ENCODE peak calls at places on chromosomes 6 and 20, in seven cellular contexts. W, D, J, A, V, E and C are unnamed samples.

GRCh38 chr6:50815436-50816114 is 3.1 kb upstream of the TFAP2B start:
- DNase-seq in W (peak; percentile 15), D (peak; percentile 30), J (peak; percentile 23), A (no peak), V (no peak), E (no peak), C (no peak)

GRCh38 chr20:19775353-19776201 is 17.5 kb downstream of the RIN2 start:
- DNase-seq in W (no peak), D (no peak), J (no peak), A (no peak), V (no peak), E (no peak), C (no peak)

GRCh38 chr6:21000391-21000801 is 466.1 kb downstream of the CDKAL1 start:
- DNase-seq in W (no peak), D (peak; percentile 24), J (peak; percentile 32), A (no peak), V (no peak), E (no peak), C (no peak)

GRCh38 chr6:80466981-80467380 is 360.5 kb downstream of the BCKDHB start:
- DNase-seq in W (peak; percentile 61), D (no peak), J (peak; percentile 23), A (no peak), V (no peak), E (no peak), C (no peak)

GRCh38 chr6:9938801-9939200 is 476.1 kb downstream of the TFAP2A start:
- DNase-seq in W (no peak), D (no peak), J (no peak), A (no peak), V (no peak), E (no peak), C (no peak)

GRCh38 chr20:38939686-38940085 is 13.5 kb downstream of the FAM83D start:
- DNase-seq in W (no peak), D (no peak), J (no peak), A (no peak), V (no peak), E (no peak), C (no peak)

GRCh38 chr20:46767127-46767761 is 57.8 kb downstream of the SLC2A10 start:
- DNase-seq in W (peak; percentile 53), D (peak; percentile 48), J (peak; percentile 33), A (no peak), V (no peak), E (no peak), C (no peak)

GRCh38 chr6:130520801-130521200 is 155.0 kb downstream of the TMEM200A start:
- DNase-seq in W (no peak), D (no peak), J (no peak), A (no peak), V (no peak), E (no peak), C (no peak)

GRCh38 chr20:41173161-41173721 is 35.9 kb downstream of the PLCG1 start:
- DNase-seq in W (peak; percentile 77), D (peak; percentile 88), J (peak; percentile 92), A (peak; percentile 87), V (peak; percentile 91), E (peak; percentile 86), C (peak; percentile 85)

GRCh38 chr6:43593938-43594337 is 18.0 kb downstream of the POLH start:
- DNase-seq in W (no peak), D (no peak), J (no peak), A (no peak), V (no peak), E (no peak), C (no peak)

GRCh38 chr6:142648526-142648925 is 296.4 kb downstream of the HIVEP2 start:
- DNase-seq in W (no peak), D (no peak), J (no peak), A (no peak), V (no peak), E (no peak), C (no peak)

GRCh38 chr20:36919715-36920333 is 31.7 kb downstream of the SAMHD1 start:
- DNase-seq in W (peak; percentile 75), D (peak; percentile 78), J (peak; percentile 77), A (no peak), V (no peak), E (no peak), C (no peak)

GRCh38 chr6:109998159-109998785 is 20.2 kb downstream of the GPR6 start:
- DNase-seq in W (peak; percentile 7), D (peak; percentile 17), J (peak; percentile 4), A (no peak), V (no peak), E (no peak), C (no peak)
- TF ChIP-seq CTCF in W (no peak), D (no peak), J (no peak), A (no peak), V (no peak), E (no peak), C (no peak)

GRCh38 chr6:119034827-119035458 is 43.5 kb downstream of the FAM184A start:
- DNase-seq in W (peak; percentile 34), D (peak; percentile 15), J (peak; percentile 50), A (no peak), V (no peak), E (no peak), C (no peak)

GRCh38 chr6:119037941-119038623 is 40.4 kb downstream of the FAM184A start:
- DNase-seq in W (no peak), D (no peak), J (no peak), A (no peak), V (no peak), E (no peak), C (no peak)

GRCh38 chr6:119037264-119037663 is 41.2 kb downstream of the FAM184A start:
- DNase-seq in W (no peak), D (no peak), J (no peak), A (no peak), V (no peak), E (no peak), C (no peak)

GRCh38 chr6:119036076-119036475 is 42.4 kb downstream of the FAM184A start:
- DNase-seq in W (no peak), D (no peak), J (no peak), A (no peak), V (no peak), E (no peak), C (no peak)

GRCh38 chr6:119035459-119035858 is 43.0 kb downstream of the FAM184A start:
- DNase-seq in W (no peak), D (no peak), J (no peak), A (no peak), V (no peak), E (no peak), C (no peak)
- TF ChIP-seq CTCF in W (no peak), D (no peak), J (no peak), A (no peak), V (no peak), E (no peak), C (no peak)

DNA sequence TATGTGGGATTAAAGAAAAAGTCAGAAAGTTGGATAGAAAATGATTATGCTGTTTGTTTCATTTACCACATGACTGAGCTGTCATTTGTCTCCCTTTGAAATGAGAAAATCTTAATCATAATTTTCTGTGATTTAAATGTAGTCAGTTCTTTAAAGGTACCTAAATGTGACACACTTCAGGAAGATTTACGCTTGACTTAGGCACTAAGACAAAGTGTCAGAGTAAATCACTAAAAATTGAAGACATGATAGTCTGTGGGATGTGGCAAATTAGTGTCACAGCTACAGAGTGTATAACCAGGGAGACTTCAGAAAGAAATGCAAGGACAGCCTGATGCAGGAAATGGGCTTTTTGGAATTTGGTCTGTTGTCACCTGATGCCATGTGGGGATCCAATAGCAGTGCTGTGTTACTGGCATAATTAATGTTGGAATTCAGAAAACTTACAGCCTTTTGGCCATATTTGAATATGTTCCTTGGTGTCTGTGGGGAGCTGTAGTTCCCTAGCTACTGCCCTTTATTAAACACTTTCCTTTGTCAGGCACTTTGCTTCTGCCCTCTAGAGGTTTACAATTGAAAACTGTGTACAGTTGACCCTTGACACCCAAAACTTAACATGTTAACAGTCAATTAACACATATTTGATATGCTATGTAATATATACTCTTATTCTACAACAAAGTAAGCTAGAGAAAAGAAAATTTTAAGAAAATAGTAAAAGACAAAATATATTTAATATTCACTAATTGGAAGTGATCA is 493.8 kb downstream of the UTRN start:
- DNase-seq in W (no peak), D (no peak), J (no peak), A (no peak), V (no peak), E (no peak), C (no peak)
- TF ChIP-seq CTCF in W (peak; percentile 15), D (peak; percentile 19), J (no peak), A (no peak), V (no peak), E (no peak), C (no peak)

GRCh38 chr20:59205044-59205443 is 41.4 kb downstream of the ZNF831 start:
- DNase-seq in W (no peak), D (no peak), J (no peak), A (no peak), V (no peak), E (no peak), C (no peak)

GRCh38 chr20:59204201-59204894 is 40.7 kb downstream of the ZNF831 start:
- DNase-seq in W (no peak), D (no peak), J (no peak), A (no peak), V (no peak), E (no peak), C (no peak)

GRCh38 chr20:59207235-59207634 is 43.6 kb downstream of the ZNF831 start:
- DNase-seq in W (no peak), D (no peak), J (no peak), A (no peak), V (no peak), E (no peak), C (no peak)

GRCh38 chr20:59210186-59210585 is 46.6 kb downstream of the ZNF831 start:
- DNase-seq in W (no peak), D (no peak), J (no peak), A (no peak), V (no peak), E (no peak), C (no peak)

DNA sequence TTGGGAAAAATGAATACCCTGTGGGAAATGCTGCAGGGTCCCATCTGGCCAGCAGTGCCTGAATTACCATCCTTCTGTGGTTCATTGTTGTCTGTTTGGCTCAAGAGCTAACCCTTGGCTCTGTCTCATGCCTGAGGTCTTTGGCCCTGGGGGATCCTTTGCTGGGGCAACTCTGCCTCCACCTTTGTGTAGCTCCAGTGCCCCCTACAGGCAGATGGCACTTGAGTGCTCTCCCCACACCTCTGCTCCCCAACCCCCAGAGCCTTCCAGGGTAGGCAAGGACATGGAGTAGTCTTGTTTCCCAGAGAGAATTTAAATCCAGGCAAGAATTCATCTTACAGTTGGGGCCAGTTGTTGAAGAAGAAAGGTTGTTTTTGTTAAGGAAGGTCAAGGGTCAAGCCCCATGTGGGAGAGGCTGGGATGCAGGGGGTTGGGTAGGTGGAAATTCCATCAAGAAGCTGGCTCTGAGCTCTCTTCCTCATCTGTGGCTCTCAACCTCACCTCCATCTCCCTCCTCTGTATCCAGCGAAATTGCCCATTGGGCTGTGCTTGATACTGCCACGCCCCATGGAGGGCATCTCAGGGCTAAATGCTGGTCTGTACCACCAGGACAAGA is 44.2 kb downstream of the ZNF831 start:
- DNase-seq in W (peak; percentile 16), D (peak; percentile 4), J (peak; percentile 4), A (no peak), V (no peak), E (peak; percentile 46), C (no peak)
- TF ChIP-seq CTCF in W (peak; percentile 32), D (peak; percentile 18), J (peak; percentile 12), A (no peak), V (peak; percentile 8), E (peak; percentile 56), C (no peak)